ENCODE peak calls at places on chromosome 1, in five cellular contexts. G is HTR-8/SVneo, B is HFFc6, I is AG08396, M is NCI-H1092. W is an unnamed sample.

GRCh38 chr1:235953801-235954200 is 87.1 kb upstream of the LYST start:
- DNase-seq in M (no peak), I (peak; percentile 56), G (peak; percentile 46), B (peak; percentile 86), W (no peak)

GRCh38 chr1:25796807-25797458 is 3.1 kb upstream of the SELENON start:
- DNase-seq in B (peak; percentile 71), I (peak; percentile 81), G (peak; percentile 67), M (peak; percentile 82), W (peak; percentile 63)

GRCh38 chr1:2130871-2131289 is 63.7 kb downstream of the FAAP20 start:
- DNase-seq in G (no peak), B (no peak), M (no peak), I (no peak), W (no peak)

GRCh38 chr1:33096358-33097005 is 15.5 kb downstream of the AZIN2 start:
- DNase-seq in I (no peak), B (no peak), G (no peak), M (no peak), W (no peak)

GRCh38 chr1:220983877-220984635 is 104.8 kb downstream of the HLX start:
- DNase-seq in B (no peak), M (no peak), I (no peak), G (no peak), W (no peak)

GRCh38 chr1:78038491-78038939 is 7.3 kb upstream of the GIPC2 start:
- DNase-seq in B (peak; percentile 27), G (no peak), I (peak; percentile 52), M (peak; percentile 15), W (no peak)

GRCh38 chr1:29441916-29442668 is 205.8 kb downstream of the PTPRU start:
- DNase-seq in B (no peak), M (no peak), G (no peak), I (no peak), W (no peak)

GRCh38 chr1:197838836-197839235 is 63.6 kb upstream of the DENND1B start:
- DNase-seq in I (peak; percentile 32), B (peak; percentile 76), M (no peak), G (peak; percentile 46), W (peak; percentile 35)

GRCh38 chr1:94191216-94191615 is 46.2 kb downstream of the ARHGAP29 start:
- DNase-seq in G (no peak), M (no peak), I (no peak), B (no peak), W (no peak)

GRCh38 chr1:230399321-230400006 is 26.7 kb downstream of the PGBD5 start:
- DNase-seq in M (no peak), B (no peak), G (no peak), I (no peak), W (no peak)

GRCh38 chr1:226424228-226425003 is 16.5 kb upstream of the PARP1 start:
- DNase-seq in G (no peak), B (peak; percentile 23), I (peak; percentile 47), M (peak; percentile 54), W (peak; percentile 64)

GRCh38 chr1:35683012-35683411 is 35.7 kb downstream of the C1orf216 start:
- DNase-seq in I (no peak), G (no peak), B (no peak), M (no peak), W (no peak)

GRCh38 chr1:60133848-60134247 is 60.3 kb upstream of the C1orf87 start:
- DNase-seq in M (no peak), G (no peak), I (peak; percentile 44), B (peak; percentile 79), W (no peak)

GRCh38 chr1:75668813-75669212 is 55.7 kb upstream of the ACADM start:
- DNase-seq in G (no peak), B (no peak), M (no peak), I (no peak), W (no peak)

GRCh38 chr1:229531326-229531725 is 23.2 kb upstream of the NUP133 start:
- DNase-seq in B (no peak), I (no peak), G (no peak), M (no peak), W (no peak)

GRCh38 chr1:20645414-20645813 is 12.2 kb downstream of the PINK1 start:
- DNase-seq in M (no peak), I (no peak), G (no peak), B (no peak), W (no peak)

GRCh38 chr1:160293020-160293968 is 8.4 kb upstream of the PEX19 start:
- DNase-seq in B (no peak), G (no peak), I (no peak), M (no peak), W (no peak)

GRCh38 chr1:77680173-77680572 is 2.3 kb downstream of the ZZZ3 start:
- DNase-seq in B (no peak), G (no peak), M (no peak), I (no peak), W (no peak)

GRCh38 chr1:38062361-38063288 is 16.0 kb upstream of the POU3F1 start:
- DNase-seq in I (no peak), M (peak; percentile 97), B (no peak), G (no peak), W (no peak)

GRCh38 chr1:8629241-8630091 is 188.0 kb downstream of the RERE start:
- DNase-seq in I (peak; percentile 30), B (no peak), G (no peak), M (no peak), W (no peak)

GRCh38 chr1:29975036-29975694 is 738.8 kb downstream of the PTPRU start:
- DNase-seq in B (no peak), M (no peak), I (peak; percentile 53), G (peak; percentile 13), W (no peak)

GRCh38 chr1:115136106-115136505 is 46.8 kb upstream of the TSPAN2 start:
- DNase-seq in G (no peak), M (no peak), B (no peak), I (no peak), W (no peak)

GRCh38 chr1:110964400-110964903 is 730 bp upstream of the LRIF1 start:
- DNase-seq in M (no peak), I (no peak), B (no peak), G (no peak), W (no peak)

GRCh38 chr1:9448132-9449105 is 90.8 kb upstream of the SLC25A33 start:
- DNase-seq in G (no peak), I (no peak), M (no peak), B (no peak), W (no peak)

GRCh38 chr1:183228650-183229220 is 42.7 kb downstream of the LAMC2 start:
- DNase-seq in I (no peak), M (no peak), B (no peak), G (no peak), W (no peak)

GRCh38 chr1:183783896-183784637 is 20.9 kb upstream of the RGL1 start:
- DNase-seq in M (no peak), I (peak; percentile 65), B (peak; percentile 30), G (no peak), W (no peak)

GRCh38 chr1:165629848-165630628 is 996 bp upstream of the MGST3 start:
- DNase-seq in G (no peak), B (no peak), M (peak; percentile 51), I (no peak), W (no peak)

GRCh38 chr1:181166377-181167196 is 78.1 kb downstream of the IER5 start:
- DNase-seq in G (peak; percentile 80), M (peak; percentile 85), I (peak; percentile 80), B (peak; percentile 58), W (peak; percentile 83)

GRCh38 chr1:209134001-209134400 is 449.5 kb upstream of the CAMK1G start:
- DNase-seq in I (no peak), M (no peak), G (no peak), B (no peak), W (no peak)

GRCh38 chr1:55214903-55215193 is 316 bp downstream of the USP24 start:
- DNase-seq in M (no peak), B (no peak), G (no peak), I (peak; percentile 74), W (no peak)

GRCh38 chr1:214008791-214009612 is 21.2 kb downstream of the PROX1 start:
- DNase-seq in I (no peak), M (no peak), G (no peak), B (no peak), W (peak; percentile 91)

GRCh38 chr1:183318433-183318832 is 99.7 kb downstream of the NMNAT2 start:
- DNase-seq in I (peak; percentile 82), B (peak; percentile 82), G (peak; percentile 82), M (no peak), W (no peak)

GRCh38 chr1:84300991-84301758 is at the start of gene SAMD13:
- DNase-seq in B (peak; percentile 43), G (no peak), M (peak; percentile 77), I (peak; percentile 55), W (peak; percentile 53)

GRCh38 chr1:198830397-198830796 is 191.6 kb downstream of the PTPRC start:
- DNase-seq in M (no peak), B (no peak), I (no peak), G (no peak), W (no peak)

GRCh38 chr1:220294754-220295419 is 22.6 kb upstream of the RAB3GAP2 start:
- DNase-seq in B (peak; percentile 77), I (no peak), M (no peak), G (no peak), W (no peak)

GRCh38 chr1:168136709-168137514 is at the start of gene GPR161:
- DNase-seq in B (peak; percentile 28), G (peak; percentile 54), M (no peak), I (peak; percentile 72), W (no peak)

GRCh38 chr1:147109762-147110161 is 62.5 kb downstream of the PRKAB2 start:
- DNase-seq in M (no peak), B (no peak), G (no peak), I (no peak), W (no peak)

GRCh38 chr1:52590275-52590674 is 11.9 kb upstream of the GPX7 start:
- DNase-seq in G (no peak), B (no peak), M (peak; percentile 7), I (no peak), W (no peak)

W was measured in COLO829.